ENCODE peak calls at places on chromosomes 6 and 20, in four cellular contexts. X is kidney epithelial cell, B is GM13977, K is left lung. Z is an unnamed sample.

GRCh38 chr6:12293931-12294800 is 4.0 kb downstream of the EDN1 start:
- DNase-seq in X (no peak), K (no peak), B (no peak), Z (no peak)

GRCh38 chr6:89970609-89971337 is 76.5 kb downstream of the GJA10 start:
- DNase-seq in B (no peak), K (no peak), X (no peak), Z (no peak)

GRCh38 chr20:48626938-48627736 is 200.7 kb downstream of the PREX1 start:
- DNase-seq in B (no peak), X (no peak), K (no peak), Z (no peak)

GRCh38 chr6:21873562-21873961 is 280.0 kb downstream of the SOX4 start:
- DNase-seq in K (no peak), B (no peak), X (no peak), Z (no peak)

GRCh38 chr6:23754197-23754596 is 371.8 kb upstream of the NRSN1 start:
- DNase-seq in X (no peak), B (no peak), K (no peak), Z (no peak)

GRCh38 chr20:19397676-19398075 is 185.2 kb downstream of the SLC24A3 start:
- DNase-seq in K (no peak), X (no peak), B (no peak), Z (no peak)

GRCh38 chr6:51289041-51289440 is 470.4 kb downstream of the TFAP2B start:
- DNase-seq in X (no peak), K (no peak), B (no peak), Z (no peak)

GRCh38 chr6:154893927-154894326 is 101.2 kb upstream of the TIAM2 start:
- DNase-seq in X (no peak), B (no peak), K (no peak), Z (no peak)

GRCh38 chr6:5068153-5068751 is 16.9 kb upstream of the PPP1R3G start:
- DNase-seq in X (no peak), K (no peak), B (no peak), Z (no peak)

GRCh38 chr6:31175961-31176360 is 5.5 kb upstream of the POU5F1 start:
- DNase-seq in K (no peak), B (no peak), X (no peak), Z (no peak)

GRCh38 chr6:136236491-136237293 is 13.4 kb downstream of the MTFR2 start:
- DNase-seq in X (no peak), B (no peak), K (peak; percentile 40), Z (no peak)

GRCh38 chr20:676315-676937 is 824 bp upstream of the SCRT2 start:
- DNase-seq in X (no peak), B (no peak), K (peak; percentile 52), Z (no peak)

GRCh38 chr20:49846206-49846807 is 33.7 kb downstream of the SLC9A8 start:
- DNase-seq in B (peak; percentile 68), K (no peak), X (no peak), Z (no peak)

GRCh38 chr6:4164456-4164855 is 29.1 kb upstream of the ECI2 start:
- DNase-seq in B (no peak), K (no peak), X (no peak), Z (no peak)

GRCh38 chr6:79672631-79673065 is 41.5 kb downstream of the SH3BGRL2 start:
- DNase-seq in K (no peak), B (peak; percentile 12), X (no peak), Z (no peak)

GRCh38 chr6:169921853-169922779 is 170.7 kb downstream of the ERMARD start:
- DNase-seq in X (no peak), B (no peak), K (no peak), Z (no peak)

GRCh38 chr6:4664117-4664626 is 112.0 kb upstream of the CDYL start:
- DNase-seq in K (no peak), X (no peak), B (no peak), Z (no peak)

GRCh38 chr20:38369387-38369786 is 23.1 kb downstream of the LBP start:
- DNase-seq in K (no peak), B (peak; percentile 42), X (no peak), Z (no peak)

GRCh38 chr6:136669299-136669699 is 119.1 kb upstream of the MAP7 start:
- DNase-seq in K (no peak), B (no peak), X (peak; percentile 82), Z (no peak)

GRCh38 chr6:27726620-27727023 is 185.6 kb downstream of the OR2B2 start:
- DNase-seq in K (no peak), B (no peak), X (no peak), Z (no peak)

GRCh38 chr20:31722388-31723281 is at the start of gene BCL2L1:
- DNase-seq in K (peak; percentile 87), B (peak; percentile 49), X (no peak), Z (peak; percentile 90)

GRCh38 chr20:57794600-57795346 is 85.0 kb upstream of the PMEPA1 start:
- DNase-seq in X (peak; percentile 74), K (no peak), B (no peak), Z (no peak)

GRCh38 chr20:59087829-59088433 is 45.3 kb upstream of the PRELID3B start:
- DNase-seq in K (peak; percentile 80), B (peak; percentile 54), X (no peak), Z (peak; percentile 80)

GRCh38 chr20:62907377-62908317 is 18.7 kb downstream of the DIDO1 start:
- DNase-seq in K (no peak), X (no peak), B (no peak), Z (no peak)

GRCh38 chr20:60352017-60352416 is 393.8 kb downstream of the CDH26 start:
- DNase-seq in K (no peak), B (no peak), X (no peak), Z (no peak)

GRCh38 chr20:64185276-64185900 is 21.1 kb downstream of the MYT1 start:
- DNase-seq in K (no peak), X (no peak), B (no peak), Z (no peak)

GRCh38 chr20:4449977-4450715 is 271.6 kb upstream of the PRND start:
- DNase-seq in B (no peak), X (no peak), K (no peak), Z (no peak)

GRCh38 chr20:45592574-45593189 is 13.6 kb upstream of the WFDC8 start:
- DNase-seq in B (peak; percentile 37), X (peak; percentile 10), K (no peak), Z (no peak)

GRCh38 chr6:116011096-116011401 is 49.6 kb downstream of the FRK start:
- DNase-seq in B (no peak), X (no peak), K (no peak), Z (no peak)

GRCh38 chr6:100177956-100178355 is 183.9 kb upstream of the MCHR2 start:
- DNase-seq in K (no peak), B (no peak), X (no peak), Z (no peak)
- TF ChIP-seq CTCF in K (no peak), B (no peak), X (no peak), Z (no peak)

GRCh38 chr6:44102527-44102926 is 24.7 kb downstream of the MRPL14 start:
- DNase-seq in K (no peak), X (no peak), B (no peak), Z (no peak)

GRCh38 chr6:44099192-44099591 is 28.1 kb downstream of the MRPL14 start:
- DNase-seq in X (no peak), K (no peak), B (no peak), Z (no peak)

GRCh38 chr6:44097782-44098317 is 29.4 kb downstream of the MRPL14 start:
- DNase-seq in B (no peak), X (no peak), K (no peak), Z (no peak)

GRCh38 chr6:44101832-44102231 is 25.4 kb downstream of the MRPL14 start:
- DNase-seq in K (no peak), B (no peak), X (no peak), Z (no peak)

GRCh38 chr6:44100088-44100550 is 27.1 kb downstream of the MRPL14 start:
- DNase-seq in X (no peak), B (no peak), K (no peak), Z (no peak)
- TF ChIP-seq CTCF in X (peak; percentile 78), B (peak; percentile 45), K (peak; percentile 52), Z (peak; percentile 73)

GRCh38 chr20:44271915-44272663 is 25.0 kb downstream of the GDAP1L1 start:
- DNase-seq in K (no peak), X (no peak), B (no peak), Z (no peak)
- TF ChIP-seq CTCF in K (no peak), X (peak; percentile 27), B (peak; percentile 38), Z (peak; percentile 53)

DNA sequence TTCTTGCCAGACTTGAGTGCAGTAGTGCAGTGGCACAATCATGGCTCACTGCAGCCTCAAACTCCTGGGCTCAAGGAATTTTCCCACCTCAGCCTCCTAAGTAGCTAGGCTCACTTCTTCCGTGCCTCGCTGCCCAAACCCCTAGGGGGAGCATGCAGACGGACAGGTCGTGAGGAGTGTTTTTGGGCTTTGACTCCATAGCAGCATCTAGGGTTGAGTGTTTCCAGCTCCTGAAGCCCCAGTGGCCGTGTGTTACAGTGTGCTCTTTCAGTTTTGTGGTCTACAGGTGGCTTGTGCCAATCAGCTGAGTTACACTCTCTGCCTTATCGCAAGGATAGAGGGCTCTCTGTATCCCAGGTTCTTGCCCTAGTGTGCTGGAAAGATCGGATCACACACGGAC is 33.4 kb downstream of the NCOA3 start:
- DNase-seq in X (no peak), B (no peak), K (no peak), Z (no peak)
- TF ChIP-seq CTCF in X (no peak), B (peak; percentile 23), K (no peak), Z (peak; percentile 47)

DNA sequence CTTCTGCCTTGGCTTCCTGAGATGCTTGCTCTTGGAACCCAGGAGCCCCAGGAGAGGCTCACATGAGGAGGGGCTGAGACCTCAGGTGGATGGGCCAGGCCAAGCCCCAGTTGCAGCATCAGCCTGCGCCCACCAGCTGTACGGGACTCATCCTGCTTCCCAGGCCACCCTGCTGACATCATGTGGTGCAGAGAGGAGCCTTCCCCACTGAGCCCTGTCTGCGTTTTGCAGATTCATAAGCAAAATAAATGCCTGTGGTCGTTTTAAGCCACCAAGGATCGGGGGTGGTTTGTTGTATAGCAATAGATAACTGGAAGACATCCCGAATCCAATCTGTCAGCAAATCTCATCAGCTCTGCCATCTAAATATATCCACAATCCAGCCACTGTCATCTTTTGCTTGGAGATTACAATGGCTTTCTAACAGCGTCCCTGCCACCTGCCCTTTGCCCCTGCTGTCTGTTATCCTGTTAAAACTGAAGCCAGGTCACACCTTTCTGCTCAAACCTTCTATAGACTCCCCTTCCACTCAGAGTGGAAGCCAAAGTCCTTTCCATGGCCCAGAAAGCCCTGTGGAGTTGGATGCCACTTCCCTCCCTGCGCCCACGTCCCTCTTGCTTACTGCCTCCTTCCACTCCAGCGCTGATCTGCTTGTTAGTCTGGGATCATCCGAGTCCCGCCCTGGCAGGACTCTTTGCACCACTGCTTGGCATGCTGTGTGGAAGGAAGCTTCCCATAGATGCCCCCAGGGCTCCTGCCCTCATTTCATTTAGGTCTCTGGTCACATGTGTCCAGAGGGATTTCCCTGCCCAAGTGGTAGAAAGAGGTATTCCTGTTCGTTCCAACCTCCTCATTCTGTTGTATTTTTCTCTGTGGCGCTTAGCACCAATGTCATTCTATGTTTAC is 24.0 kb upstream of the MLN start:
- DNase-seq in B (no peak), X (no peak), K (no peak), Z (no peak)
- TF ChIP-seq CTCF in B (no peak), X (no peak), K (no peak), Z (no peak)

GRCh38 chr6:39873439-39873838 is 60.8 kb downstream of the MOCS1 start:
- DNase-seq in K (no peak), B (no peak), X (no peak), Z (no peak)

GRCh38 chr6:39870950-39871349 is 63.3 kb downstream of the MOCS1 start:
- DNase-seq in K (no peak), B (no peak), X (no peak), Z (no peak)

GRCh38 chr6:39865011-39865888 is 69.0 kb downstream of the MOCS1 start:
- DNase-seq in X (no peak), K (peak; percentile 57), B (peak; percentile 69), Z (no peak)

GRCh38 chr6:39861663-39862062 is 69.5 kb downstream of the DAAM2 start:
- DNase-seq in X (no peak), K (no peak), B (no peak), Z (no peak)

GRCh38 chr6:39867592-39867991 is 66.7 kb downstream of the MOCS1 start:
- DNase-seq in K (no peak), X (no peak), B (no peak), Z (no peak)
- TF ChIP-seq CTCF in K (no peak), X (peak; percentile 42), B (no peak), Z (no peak)

Z was measured in type B pancreatic cell.